ENCODE peak calls at places on chromosomes 7 and 10, in four cellular contexts. Y is BE2C, H is cerebellum, I is Peyer's patch. A is an unnamed sample.

GRCh38 chr7:209846-210245 is 17.5 kb downstream of the FAM20C start:
- DNase-seq in I (no peak), H (no peak), Y (no peak), A (no peak)

GRCh38 chr10:124725171-124725631 is 19.0 kb downstream of the FAM53B start:
- DNase-seq in I (no peak), H (no peak), Y (no peak), A (no peak)

GRCh38 chr7:105388373-105389089 is at the start of gene SRPK2:
- DNase-seq in H (peak), I (peak), Y (peak), A (peak)

GRCh38 chr7:112630565-112630964 is 149.8 kb downstream of the LSMEM1 start:
- DNase-seq in H (no peak), Y (no peak), I (no peak), A (no peak)

GRCh38 chr10:94115725-94116124 is 122.0 kb downstream of the PLCE1 start:
- DNase-seq in H (no peak), I (no peak), Y (no peak), A (no peak)

GRCh38 chr10:86162036-86162435 is 204.6 kb downstream of the GRID1 start:
- DNase-seq in H (no peak), Y (no peak), I (no peak), A (no peak)

GRCh38 chr7:131104611-131105293 is 222.9 kb upstream of the MKLN1 start:
- DNase-seq in Y (no peak), H (no peak), I (no peak), A (no peak)

GRCh38 chr7:137874390-137874789 is 27.6 kb upstream of the DGKI start:
- DNase-seq in Y (no peak), H (peak), I (no peak), A (no peak)

GRCh38 chr7:107981466-107981865 is 21.5 kb downstream of the LAMB1 start:
- DNase-seq in H (no peak), Y (no peak), I (no peak), A (no peak)

GRCh38 chr7:15602236-15602635 is 40.4 kb upstream of the AGMO start:
- DNase-seq in Y (no peak), I (no peak), H (peak), A (no peak)

A was measured in mesothelial cell of epicardium.